ENCODE peak calls at places on chromosomes 11 and 22, in five cellular contexts. Q is thoracic aorta, I is colonic mucosa, J is ascending aorta, C is left ventricle myocardium inferior. G is an unnamed sample.

GRCh38 chr11:62671604-62672528 is at the start of the genes LBHD1 and UQCC3:
- DNase-seq in Q (no peak), I (peak; percentile 88), J (no peak), C (peak; percentile 66), G (peak; percentile 85)

GRCh38 chr11:31799036-31799793 is 11.9 kb downstream of the PAX6 start:
- DNase-seq in Q (no peak), I (no peak), J (no peak), C (no peak), G (no peak)

GRCh38 chr22:30891443-30891755 is 77.2 kb downstream of the MORC2 start:
- DNase-seq in Q (no peak), I (no peak), J (no peak), C (no peak), G (no peak)

GRCh38 chr22:31625661-31626426 is 36.2 kb downstream of the PISD start:
- DNase-seq in Q (no peak), I (peak; percentile 38), J (no peak), C (peak; percentile 37), G (no peak)

GRCh38 chr11:134468081-134468668 is 56.1 kb upstream of the B3GAT1 start:
- DNase-seq in Q (no peak), I (peak; percentile 72), J (no peak), C (no peak), G (no peak)

GRCh38 chr11:41522391-41522790 is 62.9 kb upstream of the LRRC4C start:
- DNase-seq in Q (no peak), I (no peak), J (no peak), C (no peak), G (no peak)

GRCh38 chr11:25860677-25861445 is 471.1 kb upstream of the ANO3 start:
- DNase-seq in Q (no peak), I (peak; percentile 38), J (no peak), C (no peak), G (no peak)

GRCh38 chr22:40247976-40248375 is 70.3 kb downstream of the TNRC6B start:
- DNase-seq in Q (no peak), I (no peak), J (no peak), C (no peak), G (no peak)

GRCh38 chr11:289706-290620 is 1.0 kb downstream of the PGGHG start:
- DNase-seq in Q (no peak), I (no peak), J (no peak), C (peak; percentile 13), G (no peak)

GRCh38 chr11:61126266-61126665 is 24.0 kb downstream of the CD5 start:
- DNase-seq in Q (no peak), I (no peak), J (no peak), C (peak; percentile 53), G (no peak)

GRCh38 chr11:94401773-94402265 is 600 bp upstream of the GPR83 start:
- DNase-seq in Q (no peak), I (no peak), J (no peak), C (no peak), G (no peak)
- H3K4me3 ChIP-seq in Q (peak overlapping the region; percentile 57), I (no peak overlapping the region), J (peak overlapping the region; percentile 44), C (peak overlapping the region; percentile 65), G (peak overlapping the region; percentile 27)

DNA sequence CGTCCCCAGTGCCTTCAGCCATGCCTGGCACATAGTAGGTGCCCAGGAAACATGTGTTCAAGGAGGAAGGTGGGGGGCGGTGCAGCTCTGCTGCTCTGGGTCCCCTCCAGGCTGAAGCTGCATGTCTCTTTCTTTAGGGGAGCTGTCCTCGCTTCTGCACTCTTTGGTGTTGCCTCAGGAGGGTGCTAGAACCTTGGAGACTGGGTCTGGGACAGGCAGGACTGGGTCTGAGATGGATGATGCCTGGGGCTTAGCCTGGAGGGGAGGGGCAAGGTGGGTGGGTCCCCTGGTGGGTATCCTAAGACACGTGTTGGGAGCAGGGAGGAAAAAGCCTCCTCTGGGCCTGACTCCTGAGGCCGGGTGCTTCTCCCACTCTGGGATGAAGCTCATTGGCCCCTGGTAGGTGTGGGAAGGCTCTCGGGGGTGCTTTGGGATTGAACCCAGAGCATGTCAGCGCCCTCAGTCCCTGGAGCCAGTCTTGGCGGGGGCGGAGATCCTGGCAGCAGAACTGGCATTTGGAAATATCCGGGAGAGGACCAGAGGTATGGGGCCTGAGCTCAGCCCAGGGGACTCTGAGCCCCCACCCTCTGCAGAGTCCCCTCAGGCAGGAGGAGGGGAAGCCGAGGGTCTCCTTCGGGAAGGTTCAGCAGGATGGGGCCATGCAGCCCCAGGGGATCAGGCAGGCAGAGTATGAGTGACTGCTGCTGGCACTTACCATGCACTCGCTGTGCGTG is 6.7 kb upstream of the GSTP1 start:
- DNase-seq in Q (no peak), I (no peak), J (no peak), C (no peak), G (no peak)
- H3K27me3 ChIP-seq in Q (no peaks in the 10 kb centered on the region), I (no peaks in the 10 kb centered on the region), J (no peaks in the 10 kb centered on the region), C (peaks cover 43% of the 10 kb centered on the region), G (no peaks in the 10 kb centered on the region)

GRCh38 chr22:49155809-49156580 is 671.7 kb downstream of the BRD1 start:
- DNase-seq in Q (no peak), I (no peak), J (no peak), C (no peak), G (no peak)
- H3K9me3 ChIP-seq in Q (no peaks in the 10 kb centered on the region), I (no peaks in the 10 kb centered on the region), J (no peaks in the 10 kb centered on the region), C (no peaks in the 10 kb centered on the region), G (no peaks in the 10 kb centered on the region)

GRCh38 chr11:125460275-125460674 is 35.8 kb downstream of the FEZ1 start:
- DNase-seq in Q (no peak), I (no peak), J (no peak), C (no peak), G (no peak)

GRCh38 chr11:125452125-125452470 is 44.0 kb downstream of the FEZ1 start:
- DNase-seq in Q (no peak), I (no peak), J (no peak), C (no peak), G (no peak)

GRCh38 chr11:125455851-125456250 is 40.2 kb downstream of the FEZ1 start:
- DNase-seq in Q (no peak), I (no peak), J (no peak), C (no peak), G (no peak)

GRCh38 chr11:125454047-125454446 is 42.0 kb downstream of the FEZ1 start:
- DNase-seq in Q (no peak), I (no peak), J (no peak), C (no peak), G (no peak)

GRCh38 chr11:125457814-125458343 is 38.2 kb downstream of the FEZ1 start:
- DNase-seq in Q (peak; percentile 32), I (peak; percentile 19), J (no peak), C (peak; percentile 72), G (peak; percentile 80)
- H3K4me3 ChIP-seq in Q (peak overlapping the region; percentile 48), I (no peak overlapping the region), J (peak overlapping the region; percentile 6), C (no peak overlapping the region), G (no peak overlapping the region)

GRCh38 chr11:44318369-44318768 is 8.4 kb upstream of the ALX4 start:
- DNase-seq in Q (no peak), I (no peak), J (no peak), C (no peak), G (no peak)

GRCh38 chr11:44321059-44321458 is 11.1 kb upstream of the ALX4 start:
- DNase-seq in Q (no peak), I (no peak), J (no peak), C (no peak), G (no peak)

GRCh38 chr11:44320289-44320973 is 10.5 kb upstream of the ALX4 start:
- DNase-seq in Q (no peak), I (no peak), J (no peak), C (no peak), G (no peak)

GRCh38 chr11:44319552-44320288 is 9.8 kb upstream of the ALX4 start:
- DNase-seq in Q (no peak), I (no peak), J (no peak), C (no peak), G (no peak)

DNA sequence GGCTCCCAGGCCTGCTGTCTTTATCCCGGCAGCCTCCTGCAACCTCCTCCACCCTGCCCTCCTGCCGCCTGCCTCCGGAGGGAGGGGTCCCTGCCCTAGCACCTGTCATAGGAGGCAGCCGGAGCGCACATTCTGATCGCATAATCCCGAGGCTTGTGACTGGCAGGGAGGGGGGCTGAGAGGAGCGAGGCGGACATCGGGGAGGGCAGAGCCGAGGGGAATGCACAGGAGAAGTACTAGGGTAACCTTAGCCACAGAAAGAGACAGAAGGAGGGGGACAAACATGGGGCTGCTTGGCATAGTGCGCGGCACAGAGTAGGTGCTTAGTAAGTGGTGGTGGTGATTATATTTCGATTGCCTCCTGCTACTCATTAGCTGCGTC is 9.2 kb upstream of the ALX4 start:
- DNase-seq in Q (no peak), I (no peak), J (no peak), C (no peak), G (no peak)
- H3K27me3 ChIP-seq in Q (peaks cover 19% of the 10 kb centered on the region), I (peaks cover 93% of the 10 kb centered on the region), J (peaks cover 26% of the 10 kb centered on the region), C (peaks cover 100% of the 10 kb centered on the region), G (peaks cover 57% of the 10 kb centered on the region)